ENCODE peak calls at places on chromosomes 11 and 22, in seven cellular contexts. L is CD4-positive, CD25-positive, alpha-beta regulatory T cell; G is CD8-positive, alpha-beta T cell; D is PC-3; W is heart left ventricle; N is CD4-positive, alpha-beta memory T cell; T is effector memory CD4-positive, alpha-beta T cell. O is an unnamed sample.
A peak's percentile ranks its signal among the peaks of the same experiment; 100 is the strongest.

GRCh38 chr11:8256271-8257002 is 7.2 kb downstream of the LMO1 start:
- DNase-seq in T (no peak), N (no peak), G (no peak), W (no peak), D (no peak), L (no peak), O (no peak)

GRCh38 chr22:46116491-46116958 is 33.8 kb upstream of the PPARA start:
- DNase-seq in D (peak; percentile 76), G (peak; percentile 82), N (peak; percentile 78), L (peak; percentile 77), W (peak; percentile 95), T (peak; percentile 61), O (peak; percentile 79)

GRCh38 chr11:2843551-2843950 is 42.0 kb downstream of the CDKN1C start:
- DNase-seq in N (no peak), D (no peak), G (no peak), L (no peak), W (no peak), T (no peak), O (no peak)

GRCh38 chr11:31768744-31769143 is 42.4 kb downstream of the PAX6 start:
- DNase-seq in G (no peak), L (no peak), W (no peak), T (no peak), D (no peak), N (no peak), O (no peak)

GRCh38 chr22:37198290-37199102 is 10.4 kb upstream of the C1QTNF6 start:
- DNase-seq in T (peak; percentile 76), W (peak; percentile 87), L (peak; percentile 85), G (peak; percentile 89), D (peak; percentile 81), N (peak; percentile 87), O (peak; percentile 86)

GRCh38 chr11:1765871-1766718 is 2.4 kb upstream of the CTSD start:
- DNase-seq in D (no peak), W (no peak), N (no peak), G (no peak), T (no peak), L (no peak), O (no peak)

GRCh38 chr11:75442161-75442885 is 9.3 kb upstream of the KLHL35 start:
- DNase-seq in L (no peak), N (no peak), D (no peak), W (peak; percentile 19), T (no peak), G (no peak), O (no peak)

GRCh38 chr11:66878554-66878953 is 21.7 kb downstream of the LRFN4 start:
- DNase-seq in G (no peak), T (no peak), N (no peak), L (no peak), D (no peak), W (no peak), O (no peak)

GRCh38 chr11:3914807-3915206 is 59.3 kb downstream of the STIM1 start:
- DNase-seq in G (no peak), T (no peak), L (peak; percentile 59), W (no peak), N (peak; percentile 44), D (peak; percentile 23), O (no peak)

GRCh38 chr11:1546536-1547466 is 25.3 kb downstream of the DUSP8 start:
- DNase-seq in D (peak; percentile 60), G (peak; percentile 22), L (peak; percentile 29), N (peak; percentile 59), T (no peak), W (peak; percentile 66), O (no peak)

GRCh38 chr11:36532908-36533601 is 23.0 kb upstream of the TRAF6 start:
- DNase-seq in D (no peak), T (no peak), G (no peak), N (no peak), L (no peak), W (no peak), O (no peak)

GRCh38 chr11:66845876-66846212 is 2.6 kb downstream of the RCE1 start:
- DNase-seq in L (no peak), G (no peak), D (no peak), T (no peak), N (no peak), W (no peak), O (peak; percentile 18)

GRCh38 chr11:16920559-16920958 is 93.7 kb downstream of the PLEKHA7 start:
- DNase-seq in L (no peak), G (no peak), D (no peak), T (no peak), N (no peak), W (no peak), O (no peak)
- H3K4me1 ChIP-seq in L (peaks cover 8% of the 10 kb centered on the region), G (no peaks in the 10 kb centered on the region), D (peaks cover 46% of the 10 kb centered on the region), T (peaks cover 5% of the 10 kb centered on the region), N (peaks cover 9% of the 10 kb centered on the region), W (peaks cover 21% of the 10 kb centered on the region), O (no peaks in the 10 kb centered on the region)

DNA sequence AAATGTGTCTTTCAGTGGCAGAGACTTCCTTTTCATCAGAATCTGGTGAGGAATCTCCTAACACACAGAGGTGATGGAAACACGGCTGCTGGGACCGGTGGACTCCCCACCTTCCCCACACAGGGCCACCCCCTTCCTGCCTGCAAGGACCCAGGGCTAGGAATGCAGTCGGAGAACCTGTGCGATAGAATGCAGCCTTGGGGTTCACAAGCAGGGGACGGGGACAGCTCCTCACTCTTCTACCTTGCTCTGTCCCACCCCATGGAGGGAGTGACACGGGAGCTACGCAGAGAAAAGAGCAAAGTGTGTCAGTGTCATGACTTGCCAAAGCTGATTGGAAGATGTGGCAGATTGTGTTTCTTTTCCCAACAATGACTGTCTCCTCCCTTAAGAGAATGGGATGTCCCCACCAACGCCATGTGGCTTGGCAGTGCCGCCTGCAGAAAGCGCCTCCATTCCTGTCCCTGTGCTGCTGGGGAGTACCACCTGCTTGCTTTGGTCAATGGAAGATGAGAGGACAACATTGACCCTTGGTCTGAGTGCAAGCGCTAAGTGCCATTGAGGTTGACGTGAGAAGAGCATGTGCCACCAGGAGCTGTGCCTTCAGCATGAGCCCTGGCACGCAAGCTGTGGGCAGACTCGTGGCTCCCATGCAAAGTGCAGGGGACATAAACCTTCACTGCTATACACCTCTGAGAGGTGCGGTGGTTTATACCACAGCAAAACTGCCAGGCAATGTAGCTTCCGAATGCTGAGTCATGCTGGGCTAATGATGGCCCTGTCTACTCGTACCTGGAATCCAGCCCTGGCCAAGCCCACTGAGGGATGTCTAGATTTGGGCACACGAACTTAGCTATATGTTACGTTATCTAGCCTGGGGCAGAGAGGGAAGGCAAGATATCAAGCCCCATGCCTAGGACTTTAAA is 41.8 kb downstream of the MYEOV start:
- DNase-seq in D (peak; percentile 63), W (no peak), T (no peak), L (no peak), N (no peak), G (no peak), O (no peak)
- H3K27ac ChIP-seq in D (peak overlapping the region; percentile 84), W (no peak overlapping the region), T (no peak overlapping the region), L (no peak overlapping the region), N (no peak overlapping the region), G (no peak overlapping the region), O (no peak overlapping the region)

DNA sequence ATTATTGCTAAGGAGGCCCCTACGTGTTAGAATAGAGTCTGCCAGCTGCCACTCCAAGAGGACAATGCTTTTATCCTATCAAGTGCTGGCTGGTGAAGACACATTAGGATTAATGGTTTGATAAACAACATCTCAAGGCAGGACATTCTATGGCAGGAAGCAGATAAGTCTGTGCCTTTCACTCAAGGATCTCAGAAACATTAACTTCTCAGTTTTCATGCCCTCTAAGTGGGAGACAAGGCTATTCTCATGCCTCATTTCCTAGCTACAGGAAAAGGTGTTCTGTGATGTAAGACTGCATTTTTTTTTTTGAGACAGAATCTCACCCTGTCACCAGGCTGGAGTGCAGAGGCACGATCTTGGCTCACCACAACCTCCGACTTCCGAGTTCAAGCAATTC is 23.5 kb upstream of the TIMP3 start:
- DNase-seq in W (no peak), G (no peak), T (no peak), D (no peak), N (no peak), L (no peak), O (no peak)
- H3K4me3 ChIP-seq in W (no peak overlapping the region), G (no peak overlapping the region), T (no peak overlapping the region), D (no peak overlapping the region), N (no peak overlapping the region), L (no peak overlapping the region), O (no peak overlapping the region)

GRCh38 chr11:76638267-76639197 is 32.0 kb downstream of the LRRC32 start:
- DNase-seq in D (no peak), N (no peak), L (no peak), G (no peak), W (no peak), T (no peak), O (no peak)
- H3K4me1 ChIP-seq in D (no peaks in the 10 kb centered on the region), N (no peaks in the 10 kb centered on the region), L (peaks cover 19% of the 10 kb centered on the region), G (no peaks in the 10 kb centered on the region), W (peaks cover 28% of the 10 kb centered on the region), T (no peaks in the 10 kb centered on the region), O (no peaks in the 10 kb centered on the region)

DNA sequence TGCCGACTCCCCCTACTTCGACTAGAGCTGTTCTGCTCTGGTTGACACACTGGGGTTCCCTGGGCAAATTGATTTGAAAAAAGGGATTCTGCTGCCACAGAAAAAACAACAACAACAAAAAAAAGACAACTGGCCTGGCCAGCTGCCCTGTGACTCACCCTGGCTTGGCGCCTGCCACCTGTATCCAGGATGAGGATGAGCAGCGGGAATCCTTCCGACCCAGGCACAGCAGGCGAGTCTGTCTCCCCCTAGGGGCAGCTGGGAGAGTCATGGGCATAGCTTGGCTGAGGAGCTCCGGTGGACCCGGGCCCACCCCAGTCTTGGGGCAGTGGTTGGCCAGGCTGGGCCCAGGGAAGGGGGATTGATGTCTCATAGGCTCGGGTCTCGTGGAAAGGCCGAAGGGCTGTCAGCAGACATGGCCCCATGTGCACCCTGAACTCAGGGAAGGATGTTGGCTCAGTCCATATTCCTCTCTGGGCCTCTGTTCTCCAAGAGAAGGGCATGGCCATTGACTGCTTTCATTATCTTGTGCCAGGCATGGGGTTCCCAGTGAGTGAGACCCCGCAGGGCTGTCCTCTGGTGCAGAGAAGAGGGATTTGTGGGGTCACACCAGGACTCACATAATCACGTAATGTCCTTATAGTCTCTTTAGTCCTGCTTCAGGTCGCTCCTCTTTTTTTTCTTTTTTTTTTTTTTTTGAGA is 10.4 kb upstream of the SUN2 start:
- DNase-seq in N (peak; percentile 43), G (no peak), W (no peak), L (peak; percentile 38), D (peak; percentile 82), T (no peak), O (no peak)
- H3K27ac ChIP-seq in N (no peak overlapping the region), G (no peak overlapping the region), W (no peak overlapping the region), L (no peak overlapping the region), D (no peak overlapping the region), T (no peak overlapping the region), O (no peak overlapping the region)

GRCh38 chr11:76916712-76917111 is 56.0 kb downstream of the ACER3 start:
- DNase-seq in T (no peak), L (no peak), D (no peak), W (no peak), G (no peak), N (no peak), O (no peak)
- H3K4me3 ChIP-seq in T (no peak overlapping the region), L (no peak overlapping the region), D (no peak overlapping the region), W (no peak overlapping the region), G (no peak overlapping the region), N (no peak overlapping the region), O (no peak overlapping the region)